ENCODE peak calls at places on chromosomes 12 and 14, in eight cellular contexts. One of them, this sample, is unnamed.

GRCh38 chr12:2154050-2154449 is 101.3 kb downstream of the CACNA1C start:
- DNase-seq in fibroblast of lung: peak; percentile 81
- DNase-seq in lower lobe of right lung: no peak
- DNase-seq in uterus: no peak
- DNase-seq in activated CD8-positive, alpha-beta T cell treated with anti-CD3 and anti-CD28 coated beads for 36 hours: no peak
- DNase-seq in epithelial cell of esophagus: no peak
- DNase-seq in endothelial cell: no peak
- DNase-seq in GM13976: no peak
- DNase-seq in this sample: no peak

GRCh38 chr14:72892103-72892878 is 1.6 kb downstream of the DPF3 start:
- DNase-seq in fibroblast of lung: peak; percentile 46
- DNase-seq in lower lobe of right lung: no peak
- DNase-seq in uterus: no peak
- DNase-seq in activated CD8-positive, alpha-beta T cell treated with anti-CD3 and anti-CD28 coated beads for 36 hours: peak; percentile 49
- DNase-seq in epithelial cell of esophagus: peak; percentile 38
- DNase-seq in endothelial cell: peak; percentile 46
- DNase-seq in GM13976: peak; percentile 42
- DNase-seq in this sample: no peak

GRCh38 chr12:107243316-107243715 is 150.0 kb upstream of the CRY1 start:
- DNase-seq in fibroblast of lung: no peak
- DNase-seq in lower lobe of right lung: no peak
- DNase-seq in uterus: no peak
- DNase-seq in activated CD8-positive, alpha-beta T cell treated with anti-CD3 and anti-CD28 coated beads for 36 hours: no peak
- DNase-seq in epithelial cell of esophagus: no peak
- DNase-seq in endothelial cell: no peak
- DNase-seq in GM13976: no peak
- DNase-seq in this sample: no peak

GRCh38 chr12:76688627-76689026 is 75.3 kb upstream of the ZDHHC17 start:
- DNase-seq in fibroblast of lung: no peak
- DNase-seq in lower lobe of right lung: no peak
- DNase-seq in uterus: no peak
- DNase-seq in activated CD8-positive, alpha-beta T cell treated with anti-CD3 and anti-CD28 coated beads for 36 hours: peak; percentile 6
- DNase-seq in epithelial cell of esophagus: no peak
- DNase-seq in endothelial cell: no peak
- DNase-seq in GM13976: no peak
- DNase-seq in this sample: no peak

GRCh38 chr14:69226736-69227135 is 33.2 kb upstream of the GALNT16 start:
- DNase-seq in fibroblast of lung: peak; percentile 36
- DNase-seq in lower lobe of right lung: no peak
- DNase-seq in uterus: no peak
- DNase-seq in activated CD8-positive, alpha-beta T cell treated with anti-CD3 and anti-CD28 coated beads for 36 hours: no peak
- DNase-seq in epithelial cell of esophagus: peak; percentile 7
- DNase-seq in endothelial cell: no peak
- DNase-seq in GM13976: no peak
- DNase-seq in this sample: no peak

GRCh38 chr14:71651228-71651627 is 281.0 kb upstream of the RGS6 start:
- DNase-seq in fibroblast of lung: peak; percentile 94
- DNase-seq in lower lobe of right lung: no peak
- DNase-seq in uterus: no peak
- DNase-seq in activated CD8-positive, alpha-beta T cell treated with anti-CD3 and anti-CD28 coated beads for 36 hours: no peak
- DNase-seq in epithelial cell of esophagus: peak; percentile 30
- DNase-seq in endothelial cell: no peak
- DNase-seq in GM13976: no peak
- DNase-seq in this sample: no peak

GRCh38 chr12:124109760-124110159 is 136.7 kb downstream of the ZNF664 start:
- DNase-seq in fibroblast of lung: no peak
- DNase-seq in lower lobe of right lung: no peak
- DNase-seq in uterus: no peak
- DNase-seq in activated CD8-positive, alpha-beta T cell treated with anti-CD3 and anti-CD28 coated beads for 36 hours: peak; percentile 47
- DNase-seq in epithelial cell of esophagus: peak; percentile 9
- DNase-seq in endothelial cell: peak; percentile 43
- DNase-seq in GM13976: peak; percentile 58
- DNase-seq in this sample: no peak

GRCh38 chr12:104886418-104887401 is 71.4 kb downstream of the SLC41A2 start:
- DNase-seq in fibroblast of lung: peak; percentile 59
- DNase-seq in lower lobe of right lung: no peak
- DNase-seq in uterus: no peak
- DNase-seq in activated CD8-positive, alpha-beta T cell treated with anti-CD3 and anti-CD28 coated beads for 36 hours: no peak
- DNase-seq in epithelial cell of esophagus: peak; percentile 72
- DNase-seq in endothelial cell: no peak
- DNase-seq in GM13976: no peak
- DNase-seq in this sample: no peak

GRCh38 chr12:124039276-124039675 is 66.3 kb downstream of the ZNF664 start:
- DNase-seq in fibroblast of lung: peak; percentile 86
- DNase-seq in lower lobe of right lung: no peak
- DNase-seq in uterus: no peak
- DNase-seq in activated CD8-positive, alpha-beta T cell treated with anti-CD3 and anti-CD28 coated beads for 36 hours: no peak
- DNase-seq in epithelial cell of esophagus: no peak
- DNase-seq in endothelial cell: no peak
- DNase-seq in GM13976: no peak
- DNase-seq in this sample: no peak

GRCh38 chr12:6047249-6048227 is 76.9 kb downstream of the VWF start:
- DNase-seq in fibroblast of lung: peak; percentile 47
- DNase-seq in lower lobe of right lung: no peak
- DNase-seq in uterus: no peak
- DNase-seq in activated CD8-positive, alpha-beta T cell treated with anti-CD3 and anti-CD28 coated beads for 36 hours: peak; percentile 22
- DNase-seq in epithelial cell of esophagus: peak; percentile 57
- DNase-seq in endothelial cell: no peak
- DNase-seq in GM13976: no peak
- DNase-seq in this sample: peak; percentile 9

GRCh38 chr12:49546481-49546880 is 7.7 kb downstream of the KCNH3 start:
- DNase-seq in fibroblast of lung: no peak
- DNase-seq in lower lobe of right lung: no peak
- DNase-seq in uterus: no peak
- DNase-seq in activated CD8-positive, alpha-beta T cell treated with anti-CD3 and anti-CD28 coated beads for 36 hours: no peak
- DNase-seq in epithelial cell of esophagus: no peak
- DNase-seq in endothelial cell: no peak
- DNase-seq in GM13976: peak; percentile 18
- DNase-seq in this sample: no peak

GRCh38 chr14:31549817-31550216 is 11.4 kb upstream of the NUBPL start:
- DNase-seq in fibroblast of lung: no peak
- DNase-seq in lower lobe of right lung: no peak
- DNase-seq in uterus: no peak
- DNase-seq in activated CD8-positive, alpha-beta T cell treated with anti-CD3 and anti-CD28 coated beads for 36 hours: no peak
- DNase-seq in epithelial cell of esophagus: no peak
- DNase-seq in endothelial cell: no peak
- DNase-seq in GM13976: no peak
- DNase-seq in this sample: no peak

GRCh38 chr14:31545328-31545727 is 15.9 kb upstream of the NUBPL start:
- DNase-seq in fibroblast of lung: no peak
- DNase-seq in lower lobe of right lung: no peak
- DNase-seq in uterus: no peak
- DNase-seq in activated CD8-positive, alpha-beta T cell treated with anti-CD3 and anti-CD28 coated beads for 36 hours: no peak
- DNase-seq in epithelial cell of esophagus: no peak
- DNase-seq in endothelial cell: no peak
- DNase-seq in GM13976: no peak
- DNase-seq in this sample: no peak

GRCh38 chr14:31541702-31542101 is 19.5 kb upstream of the NUBPL start:
- DNase-seq in fibroblast of lung: no peak
- DNase-seq in lower lobe of right lung: no peak
- DNase-seq in uterus: no peak
- DNase-seq in activated CD8-positive, alpha-beta T cell treated with anti-CD3 and anti-CD28 coated beads for 36 hours: no peak
- DNase-seq in epithelial cell of esophagus: peak; percentile 57
- DNase-seq in endothelial cell: no peak
- DNase-seq in GM13976: no peak
- DNase-seq in this sample: no peak

GRCh38 chr14:31543969-31544799 is 17.0 kb upstream of the NUBPL start:
- DNase-seq in fibroblast of lung: no peak
- DNase-seq in lower lobe of right lung: no peak
- DNase-seq in uterus: no peak
- DNase-seq in activated CD8-positive, alpha-beta T cell treated with anti-CD3 and anti-CD28 coated beads for 36 hours: no peak
- DNase-seq in epithelial cell of esophagus: no peak
- DNase-seq in endothelial cell: no peak
- DNase-seq in GM13976: no peak
- DNase-seq in this sample: no peak
- TF ChIP-seq CTCF in fibroblast of lung: no peak
- TF ChIP-seq CTCF in lower lobe of right lung: no peak
- TF ChIP-seq CTCF in uterus: no peak
- TF ChIP-seq CTCF in activated CD8-positive, alpha-beta T cell treated with anti-CD3 and anti-CD28 coated beads for 36 hours: no peak
- TF ChIP-seq CTCF in epithelial cell of esophagus: peak; percentile 24
- TF ChIP-seq CTCF in endothelial cell: peak; percentile 53
- TF ChIP-seq CTCF in GM13976: no peak
- TF ChIP-seq CTCF in this sample: peak; percentile 63

GRCh38 chr12:51244269-51244668 is 5.6 kb downstream of the DAZAP2 start:
- DNase-seq in fibroblast of lung: peak; percentile 60
- DNase-seq in lower lobe of right lung: no peak
- DNase-seq in uterus: no peak
- DNase-seq in activated CD8-positive, alpha-beta T cell treated with anti-CD3 and anti-CD28 coated beads for 36 hours: no peak
- DNase-seq in epithelial cell of esophagus: no peak
- DNase-seq in endothelial cell: no peak
- DNase-seq in GM13976: no peak
- DNase-seq in this sample: no peak

GRCh38 chr12:51245476-51246253 is 7.0 kb downstream of the DAZAP2 start:
- DNase-seq in fibroblast of lung: no peak
- DNase-seq in lower lobe of right lung: no peak
- DNase-seq in uterus: no peak
- DNase-seq in activated CD8-positive, alpha-beta T cell treated with anti-CD3 and anti-CD28 coated beads for 36 hours: no peak
- DNase-seq in epithelial cell of esophagus: no peak
- DNase-seq in endothelial cell: no peak
- DNase-seq in GM13976: no peak
- DNase-seq in this sample: no peak

GRCh38 chr12:51247523-51248206 is 9.0 kb downstream of the DAZAP2 start:
- DNase-seq in fibroblast of lung: no peak
- DNase-seq in lower lobe of right lung: no peak
- DNase-seq in uterus: no peak
- DNase-seq in activated CD8-positive, alpha-beta T cell treated with anti-CD3 and anti-CD28 coated beads for 36 hours: no peak
- DNase-seq in epithelial cell of esophagus: no peak
- DNase-seq in endothelial cell: peak; percentile 13
- DNase-seq in GM13976: no peak
- DNase-seq in this sample: no peak

GRCh38 chr12:51242896-51243295 is 4.3 kb downstream of the DAZAP2 start:
- DNase-seq in fibroblast of lung: no peak
- DNase-seq in lower lobe of right lung: no peak
- DNase-seq in uterus: no peak
- DNase-seq in activated CD8-positive, alpha-beta T cell treated with anti-CD3 and anti-CD28 coated beads for 36 hours: no peak
- DNase-seq in epithelial cell of esophagus: no peak
- DNase-seq in endothelial cell: no peak
- DNase-seq in GM13976: no peak
- DNase-seq in this sample: no peak

DNA sequence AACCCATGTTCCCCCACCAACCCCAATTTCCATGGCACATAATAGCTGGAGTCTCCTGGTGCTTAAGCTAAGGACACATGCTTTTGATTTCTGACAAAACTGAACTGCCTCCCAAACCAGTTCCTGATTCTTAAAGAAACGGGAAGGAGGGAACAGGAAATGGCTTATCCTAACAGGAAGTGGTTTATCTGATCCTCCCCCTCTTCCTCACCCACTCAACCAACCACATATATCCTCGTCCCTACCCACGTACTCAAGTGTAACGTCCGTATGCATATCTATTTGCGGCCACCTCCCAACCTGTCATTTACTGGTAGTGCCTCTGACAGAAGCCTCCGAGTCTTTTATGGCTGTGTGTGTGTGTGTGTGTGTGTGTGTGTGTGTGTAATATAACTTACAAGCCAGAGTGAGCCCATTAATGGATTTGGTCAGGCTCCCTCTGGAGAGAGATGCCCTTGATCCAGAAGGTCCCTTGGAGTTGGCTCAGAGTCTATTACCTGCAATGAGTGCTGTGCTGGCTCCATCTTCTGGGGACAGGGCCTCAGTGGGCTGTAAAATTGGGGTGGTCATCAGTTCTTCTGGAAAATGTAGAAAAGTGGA is 7.7 kb downstream of the DAZAP2 start:
- DNase-seq in fibroblast of lung: peak; percentile 63
- DNase-seq in lower lobe of right lung: no peak
- DNase-seq in uterus: no peak
- DNase-seq in activated CD8-positive, alpha-beta T cell treated with anti-CD3 and anti-CD28 coated beads for 36 hours: peak; percentile 60
- DNase-seq in epithelial cell of esophagus: no peak
- DNase-seq in endothelial cell: peak; percentile 24
- DNase-seq in GM13976: peak; percentile 50
- DNase-seq in this sample: no peak
- TF ChIP-seq CTCF in fibroblast of lung: no peak
- TF ChIP-seq CTCF in lower lobe of right lung: no peak
- TF ChIP-seq CTCF in uterus: no peak
- TF ChIP-seq CTCF in activated CD8-positive, alpha-beta T cell treated with anti-CD3 and anti-CD28 coated beads for 36 hours: no peak
- TF ChIP-seq CTCF in epithelial cell of esophagus: no peak
- TF ChIP-seq CTCF in endothelial cell: no peak
- TF ChIP-seq CTCF in GM13976: no peak
- TF ChIP-seq CTCF in this sample: peak; percentile 26

GRCh38 chr12:121626087-121626852 is at the start of gene ORAI1:
- DNase-seq in fibroblast of lung: peak; percentile 92
- DNase-seq in lower lobe of right lung: peak; percentile 98
- DNase-seq in uterus: peak; percentile 96
- DNase-seq in activated CD8-positive, alpha-beta T cell treated with anti-CD3 and anti-CD28 coated beads for 36 hours: peak; percentile 98
- DNase-seq in epithelial cell of esophagus: peak; percentile 95
- DNase-seq in endothelial cell: peak; percentile 99
- DNase-seq in GM13976: peak; percentile 95
- DNase-seq in this sample: peak; percentile 96
- TF ChIP-seq CTCF in fibroblast of lung: no peak
- TF ChIP-seq CTCF in lower lobe of right lung: no peak
- TF ChIP-seq CTCF in uterus: peak; percentile 51
- TF ChIP-seq CTCF in activated CD8-positive, alpha-beta T cell treated with anti-CD3 and anti-CD28 coated beads for 36 hours: no peak
- TF ChIP-seq CTCF in epithelial cell of esophagus: no peak
- TF ChIP-seq CTCF in endothelial cell: no peak
- TF ChIP-seq CTCF in GM13976: peak; percentile 15
- TF ChIP-seq CTCF in this sample: no peak

DNA sequence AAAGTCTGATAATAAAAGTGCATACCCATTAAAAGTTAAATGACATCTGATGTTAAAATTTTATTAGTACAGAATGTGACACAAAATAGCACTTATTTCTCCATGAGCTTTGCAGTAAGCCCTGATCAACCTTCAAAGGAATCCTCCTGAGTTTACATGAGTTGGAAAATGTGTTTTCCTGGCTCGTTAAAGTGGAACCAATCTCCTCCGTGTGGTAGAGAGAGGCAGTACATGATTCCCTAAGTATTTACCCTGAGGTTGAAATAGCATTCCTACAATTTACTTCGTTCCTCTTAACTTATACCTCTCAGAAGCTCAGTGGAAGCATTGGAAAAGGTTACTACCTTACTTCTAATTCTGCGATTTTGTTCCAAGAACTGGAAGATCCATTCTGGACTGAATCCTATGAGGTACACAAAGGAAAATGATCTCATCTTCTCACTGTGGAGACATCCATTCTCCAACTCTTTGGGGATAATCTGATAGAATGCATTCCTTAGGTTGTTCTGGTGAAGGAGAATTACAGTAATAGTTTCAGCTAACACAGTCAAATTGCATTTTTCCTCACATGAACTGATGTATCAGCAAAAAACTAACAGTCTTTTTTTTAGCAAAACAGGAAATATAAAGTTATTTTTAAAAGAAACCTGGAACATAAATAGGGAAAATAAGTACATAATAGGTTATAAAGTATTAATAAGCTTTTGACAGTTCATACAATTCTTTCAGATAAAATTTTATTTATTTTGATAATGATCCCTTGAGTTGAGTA is 475.6 kb downstream of the PDZRN4 start:
- DNase-seq in fibroblast of lung: peak; percentile 38
- DNase-seq in lower lobe of right lung: no peak
- DNase-seq in uterus: no peak
- DNase-seq in activated CD8-positive, alpha-beta T cell treated with anti-CD3 and anti-CD28 coated beads for 36 hours: no peak
- DNase-seq in epithelial cell of esophagus: peak; percentile 22
- DNase-seq in endothelial cell: peak; percentile 9
- DNase-seq in GM13976: no peak
- DNase-seq in this sample: no peak
- TF ChIP-seq CTCF in fibroblast of lung: peak; percentile 35
- TF ChIP-seq CTCF in lower lobe of right lung: peak; percentile 44
- TF ChIP-seq CTCF in uterus: no peak
- TF ChIP-seq CTCF in activated CD8-positive, alpha-beta T cell treated with anti-CD3 and anti-CD28 coated beads for 36 hours: no peak
- TF ChIP-seq CTCF in epithelial cell of esophagus: peak; percentile 50
- TF ChIP-seq CTCF in endothelial cell: peak; percentile 67
- TF ChIP-seq CTCF in GM13976: no peak
- TF ChIP-seq CTCF in this sample: peak; percentile 81

This sample was measured in chondrocyte.